ENCODE peak calls at places on chromosomes 1 and 21, in five cellular contexts. H, G, U, E and I are unnamed samples.

GRCh38 chr1:97947751-97948150 is 26.9 kb upstream of the DPYD start:
- DNase-seq in H (no peak), G (no peak), U (no peak), E (no peak), I (no peak)

GRCh38 chr1:235075955-235076308 is 52.7 kb downstream of the TOMM20 start:
- DNase-seq in H (peak), G (no peak), U (no peak), E (no peak), I (no peak)

GRCh38 chr1:65918564-65918963 is 125.9 kb downstream of the PDE4B start:
- DNase-seq in H (no peak), G (no peak), U (no peak), E (no peak), I (no peak)

GRCh38 chr1:101302831-101303511 is 66.2 kb downstream of the S1PR1 start:
- DNase-seq in H (no peak), G (no peak), U (no peak), E (no peak), I (no peak)

GRCh38 chr1:202249846-202250245 is 56.2 kb downstream of the LGR6 start:
- DNase-seq in H (no peak), G (no peak), U (no peak), E (no peak), I (no peak)

GRCh38 chr1:222786107-222786506 is 28.7 kb upstream of the DISP1 start:
- DNase-seq in H (no peak), G (no peak), U (no peak), E (no peak), I (no peak)

GRCh38 chr1:51953079-51953478 is 37.4 kb downstream of the RAB3B start:
- DNase-seq in H (no peak), G (peak), U (no peak), E (no peak), I (no peak)

GRCh38 chr1:24714859-24715520 is 30.3 kb upstream of the CLIC4 start:
- DNase-seq in H (no peak), G (no peak), U (no peak), E (peak), I (no peak)

GRCh38 chr1:93448983-93449805 is 1.3 kb downstream of the FNBP1L start:
- DNase-seq in H (peak), G (no peak), U (no peak), E (peak), I (peak)

GRCh38 chr1:31004231-31004621 is 61.3 kb downstream of the PUM1 start:
- DNase-seq in H (no peak), G (no peak), U (no peak), E (no peak), I (no peak)

GRCh38 chr1:64038965-64039926 is 164.2 kb upstream of the UBE2U start:
- DNase-seq in H (peak), G (no peak), U (no peak), E (no peak), I (peak)
- TF ChIP-seq ESRRA in H (no peak), G (no peak), U (no peak), E (no peak), I (no peak)

GRCh38 chr1:2526824-2527552 is 592 bp upstream of the PANK4 start:
- DNase-seq in H (no peak), G (peak), U (no peak), E (no peak), I (no peak)

GRCh38 chr1:2527553-2527860 is 1.1 kb upstream of the PANK4 start:
- DNase-seq in H (no peak), G (no peak), U (no peak), E (no peak), I (no peak)

GRCh38 chr1:2525524-2525895 is 886 bp downstream of the PANK4 start:
- DNase-seq in H (no peak), G (no peak), U (no peak), E (no peak), I (no peak)

GRCh38 chr1:2528016-2528415 is 1.6 kb upstream of the PANK4 start:
- DNase-seq in H (no peak), G (no peak), U (no peak), E (no peak), I (no peak)

DNA sequence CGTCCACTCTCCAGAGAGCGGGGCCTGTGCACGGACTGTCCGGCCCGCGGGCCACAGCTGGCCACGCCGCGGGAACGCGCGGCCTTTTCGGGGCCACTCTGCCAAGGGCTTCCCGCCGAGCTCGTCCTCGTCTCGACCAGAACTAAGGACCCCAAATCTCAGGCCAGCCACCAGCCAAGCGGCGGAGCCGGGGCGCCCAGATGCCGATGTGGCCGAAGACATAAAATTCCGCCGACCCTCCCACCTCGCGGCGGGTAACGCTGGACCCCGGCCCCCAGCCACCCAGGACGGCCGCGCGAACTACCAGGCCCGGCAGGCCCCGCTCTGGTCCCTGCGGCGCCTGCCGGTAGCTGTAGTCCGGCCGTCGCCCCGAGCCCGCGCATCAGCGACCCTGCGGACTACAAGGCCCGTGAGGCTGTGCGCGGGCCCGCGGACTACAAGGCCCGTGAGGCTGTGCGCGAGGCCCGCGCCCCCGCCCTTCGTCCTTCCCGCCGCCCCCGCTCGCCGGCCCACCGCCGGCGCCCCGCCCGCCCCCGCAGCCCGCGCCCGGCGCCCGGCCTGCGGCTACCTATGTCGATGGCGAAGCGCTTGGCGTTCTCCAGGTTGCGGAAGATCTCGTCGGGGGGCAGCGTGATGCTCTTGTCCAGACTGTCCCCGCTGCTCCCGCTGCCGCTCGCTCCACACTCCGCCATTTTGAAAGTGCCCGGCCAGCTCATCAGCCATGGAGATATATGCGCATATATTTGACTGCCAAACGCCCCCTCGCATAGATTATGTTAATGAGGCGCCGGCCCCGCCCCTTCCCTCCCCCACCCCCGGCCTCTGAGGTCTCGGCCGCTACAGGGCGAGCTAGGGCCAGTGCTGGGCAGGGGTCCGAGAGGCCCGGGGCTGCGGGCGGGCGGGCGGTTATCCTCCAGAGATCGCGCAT is at the start of gene PANK4:
- DNase-seq in H (peak), G (no peak), U (peak), E (peak), I (peak)
- TF ChIP-seq CTCF in H (no peak), G (no peak), U (no peak), E (no peak), I (no peak)

DNA sequence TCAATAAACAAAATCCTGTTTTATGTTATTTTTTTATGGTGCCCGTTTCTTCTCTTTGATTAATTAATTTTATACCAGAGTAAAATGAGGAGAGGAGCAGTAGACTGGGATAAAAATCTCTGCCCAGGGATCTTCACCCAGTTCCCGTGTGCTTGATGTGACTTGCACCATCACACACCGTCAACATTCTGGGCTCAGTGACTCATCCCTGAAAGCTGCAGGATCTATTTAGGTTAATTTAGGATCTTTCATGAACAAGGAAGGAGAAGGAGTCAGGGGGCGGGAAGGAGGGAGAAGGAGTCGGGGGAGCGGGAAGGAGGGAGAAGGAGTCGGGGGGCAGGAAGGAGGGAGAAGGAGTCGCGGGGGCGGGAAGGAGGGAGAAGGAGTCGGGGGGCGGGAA is 182.4 kb downstream of the SMYD3 start:
- DNase-seq in H (peak), G (no peak), U (no peak), E (no peak), I (no peak)
- TF ChIP-seq ESRRA in H (no peak), G (no peak), U (no peak), E (no peak), I (no peak)

DNA sequence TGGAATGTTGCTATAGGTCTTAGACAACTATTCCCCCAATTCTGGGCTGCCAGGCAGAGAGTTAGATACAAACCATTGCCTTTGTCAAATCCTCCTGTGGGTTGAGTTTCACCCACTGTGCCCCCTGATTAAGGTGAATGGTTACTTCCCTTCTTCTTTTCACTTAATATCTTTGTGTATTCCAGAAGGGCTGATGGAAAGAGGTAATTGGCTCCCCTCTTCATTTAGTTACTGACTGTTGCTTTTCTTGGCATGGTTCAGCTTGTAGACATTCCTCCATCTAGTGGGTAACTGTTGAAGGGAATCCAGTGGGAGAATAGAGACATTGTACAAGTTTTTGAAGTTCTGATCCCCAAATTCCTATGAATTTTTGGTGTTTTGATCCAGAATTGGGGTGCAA is 43.8 kb upstream of the MACF1 start:
- DNase-seq in H (no peak), G (no peak), U (no peak), E (no peak), I (no peak)
- TF ChIP-seq CTCF in H (no peak), G (no peak), U (no peak), E (no peak), I (no peak)

GRCh38 chr21:37278199-37278598 is 11.1 kb upstream of the VPS26C start:
- DNase-seq in H (no peak), G (no peak), U (no peak), E (no peak), I (no peak)

GRCh38 chr21:37281579-37281978 is 14.4 kb upstream of the VPS26C start:
- DNase-seq in H (no peak), G (no peak), U (no peak), E (no peak), I (no peak)

GRCh38 chr21:37276377-37276776 is 9.2 kb upstream of the VPS26C start:
- DNase-seq in H (no peak), G (no peak), U (no peak), E (no peak), I (no peak)

GRCh38 chr21:37281993-37282392 is 14.9 kb upstream of the VPS26C start:
- DNase-seq in H (no peak), G (no peak), U (no peak), E (no peak), I (peak)
- TF ChIP-seq ESRRA in H (no peak), G (no peak), U (no peak), E (no peak), I (no peak)

DNA sequence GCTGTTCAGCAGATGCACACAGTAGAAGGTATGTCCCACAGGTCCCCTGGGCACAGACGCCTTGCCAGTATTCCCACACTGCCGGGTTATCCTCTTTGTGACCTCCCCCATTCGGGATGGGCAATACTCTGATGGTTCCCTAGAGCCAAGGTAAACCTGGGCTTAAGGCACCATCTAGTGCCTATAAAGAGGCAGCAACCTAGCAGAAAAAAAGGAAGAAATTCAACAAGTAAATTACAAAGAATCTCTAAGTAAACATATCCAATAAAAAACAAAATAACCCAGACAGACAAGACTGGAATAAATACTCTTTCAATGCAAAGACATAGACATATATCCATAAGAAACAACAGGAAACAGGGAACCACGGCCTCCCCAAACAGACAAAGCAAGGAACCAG is 39.4 kb downstream of the HSF2BP start:
- DNase-seq in H (no peak), G (no peak), U (no peak), E (no peak), I (no peak)
- TF ChIP-seq CTCF in H (no peak), G (no peak), U (peak), E (peak), I (no peak)

GRCh38 chr1:2594001-2594640 is 7.5 kb downstream of the PRXL2B start:
- DNase-seq in H (no peak), G (no peak), U (no peak), E (no peak), I (peak)
- TF ChIP-seq ESRRA in H (no peak), G (no peak), U (no peak), E (no peak), I (no peak)

DNA sequence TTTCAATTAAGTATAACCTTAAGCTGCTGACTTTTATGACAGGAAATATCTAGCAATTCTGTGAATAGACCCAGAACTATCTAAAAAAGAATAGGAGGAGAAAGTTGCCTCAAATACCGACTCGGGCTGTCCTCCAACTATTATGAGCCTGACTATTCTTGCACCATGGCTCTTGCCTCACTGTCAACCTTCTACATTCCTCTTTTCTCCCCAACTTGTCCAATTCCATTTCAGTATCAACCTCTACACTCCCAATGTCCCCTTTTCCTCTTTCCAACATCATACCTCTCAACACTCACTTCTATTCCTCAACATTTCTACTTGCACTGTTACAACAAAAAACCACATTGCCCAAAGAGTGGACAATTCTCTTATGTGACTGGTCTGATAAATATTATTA is 2.3 kb downstream of the ZZZ3 start:
- DNase-seq in H (no peak), G (no peak), U (no peak), E (no peak), I (no peak)
- TF ChIP-seq CTCF in H (no peak), G (no peak), U (no peak), E (no peak), I (no peak)